ENCODE peak calls at places on chromosomes 4 and X, in seven cellular contexts. One of them, this sample, is unnamed.

GRCh38 chr4:154602404-154603020 is 9.9 kb downstream of the FGG start:
- DNase-seq in non-pigmented ciliary epithelial cell: no peak
- DNase-seq in activated T-cell treated with anti-CD3 and anti-CD28 coated beads for 1 hour: no peak
- DNase-seq in activated CD8-positive, alpha-beta memory T cell treated with anti-CD3 and anti-CD28 coated beads for 1 hour: no peak
- DNase-seq in IMR-90: no peak
- DNase-seq in HTR-8/SVneo: no peak
- DNase-seq in GM20000: no peak
- DNase-seq in this sample: no peak

GRCh38 chr4:188289531-188289930 is 150.3 kb downstream of the TRIML1 start:
- DNase-seq in non-pigmented ciliary epithelial cell: no peak
- DNase-seq in activated T-cell treated with anti-CD3 and anti-CD28 coated beads for 1 hour: no peak
- DNase-seq in activated CD8-positive, alpha-beta memory T cell treated with anti-CD3 and anti-CD28 coated beads for 1 hour: no peak
- DNase-seq in IMR-90: no peak
- DNase-seq in HTR-8/SVneo: no peak
- DNase-seq in GM20000: no peak
- DNase-seq in this sample: no peak

GRCh38 chr4:110682311-110682710 is 59.4 kb upstream of the PITX2 start:
- DNase-seq in non-pigmented ciliary epithelial cell: no peak
- DNase-seq in activated T-cell treated with anti-CD3 and anti-CD28 coated beads for 1 hour: no peak
- DNase-seq in activated CD8-positive, alpha-beta memory T cell treated with anti-CD3 and anti-CD28 coated beads for 1 hour: no peak
- DNase-seq in IMR-90: no peak
- DNase-seq in HTR-8/SVneo: no peak
- DNase-seq in GM20000: no peak
- DNase-seq in this sample: no peak

GRCh38 chr4:97950836-97951235 is 192.4 kb downstream of the STPG2 start:
- DNase-seq in non-pigmented ciliary epithelial cell: no peak
- DNase-seq in activated T-cell treated with anti-CD3 and anti-CD28 coated beads for 1 hour: no peak
- DNase-seq in activated CD8-positive, alpha-beta memory T cell treated with anti-CD3 and anti-CD28 coated beads for 1 hour: no peak
- DNase-seq in IMR-90: no peak
- DNase-seq in HTR-8/SVneo: no peak
- DNase-seq in GM20000: no peak
- DNase-seq in this sample: no peak

GRCh38 chr4:69750346-69750745 is 10.1 kb downstream of the SULT1B1 start:
- DNase-seq in non-pigmented ciliary epithelial cell: no peak
- DNase-seq in activated T-cell treated with anti-CD3 and anti-CD28 coated beads for 1 hour: no peak
- DNase-seq in activated CD8-positive, alpha-beta memory T cell treated with anti-CD3 and anti-CD28 coated beads for 1 hour: no peak
- DNase-seq in IMR-90: no peak
- DNase-seq in HTR-8/SVneo: no peak
- DNase-seq in GM20000: no peak
- DNase-seq in this sample: no peak

GRCh38 chr4:14184265-14184664 is 556.7 kb upstream of the BOD1L1 start:
- DNase-seq in non-pigmented ciliary epithelial cell: no peak
- DNase-seq in activated T-cell treated with anti-CD3 and anti-CD28 coated beads for 1 hour: no peak
- DNase-seq in activated CD8-positive, alpha-beta memory T cell treated with anti-CD3 and anti-CD28 coated beads for 1 hour: no peak
- DNase-seq in IMR-90: peak; percentile 16
- DNase-seq in HTR-8/SVneo: no peak
- DNase-seq in GM20000: no peak
- DNase-seq in this sample: no peak

GRCh38 chr4:118969359-118969758 is 80.7 kb downstream of the SYNPO2 start:
- DNase-seq in non-pigmented ciliary epithelial cell: no peak
- DNase-seq in activated T-cell treated with anti-CD3 and anti-CD28 coated beads for 1 hour: no peak
- DNase-seq in activated CD8-positive, alpha-beta memory T cell treated with anti-CD3 and anti-CD28 coated beads for 1 hour: no peak
- DNase-seq in IMR-90: peak; percentile 82
- DNase-seq in HTR-8/SVneo: peak; percentile 33
- DNase-seq in GM20000: no peak
- DNase-seq in this sample: no peak

GRCh38 chr4:26320159-26320452 is 708 bp upstream of the RBPJ start:
- DNase-seq in non-pigmented ciliary epithelial cell: no peak
- DNase-seq in activated T-cell treated with anti-CD3 and anti-CD28 coated beads for 1 hour: peak; percentile 26
- DNase-seq in activated CD8-positive, alpha-beta memory T cell treated with anti-CD3 and anti-CD28 coated beads for 1 hour: no peak
- DNase-seq in IMR-90: peak; percentile 28
- DNase-seq in HTR-8/SVneo: no peak
- DNase-seq in GM20000: peak; percentile 82
- DNase-seq in this sample: no peak

GRCh38 chr4:68865178-68865638 is 49.4 kb downstream of the UGT2B10 start:
- DNase-seq in non-pigmented ciliary epithelial cell: no peak
- DNase-seq in activated T-cell treated with anti-CD3 and anti-CD28 coated beads for 1 hour: no peak
- DNase-seq in activated CD8-positive, alpha-beta memory T cell treated with anti-CD3 and anti-CD28 coated beads for 1 hour: no peak
- DNase-seq in IMR-90: no peak
- DNase-seq in HTR-8/SVneo: no peak
- DNase-seq in GM20000: no peak
- DNase-seq in this sample: no peak

GRCh38 chr4:60744767-60745166 is 455.4 kb upstream of the ADGRL3 start:
- DNase-seq in non-pigmented ciliary epithelial cell: no peak
- DNase-seq in activated T-cell treated with anti-CD3 and anti-CD28 coated beads for 1 hour: no peak
- DNase-seq in activated CD8-positive, alpha-beta memory T cell treated with anti-CD3 and anti-CD28 coated beads for 1 hour: no peak
- DNase-seq in IMR-90: peak; percentile 45
- DNase-seq in HTR-8/SVneo: no peak
- DNase-seq in GM20000: no peak
- DNase-seq in this sample: no peak

GRCh38 chr4:145083891-145084640 is 13.9 kb downstream of the ANAPC10 start:
- DNase-seq in non-pigmented ciliary epithelial cell: peak; percentile 60
- DNase-seq in activated T-cell treated with anti-CD3 and anti-CD28 coated beads for 1 hour: no peak
- DNase-seq in activated CD8-positive, alpha-beta memory T cell treated with anti-CD3 and anti-CD28 coated beads for 1 hour: no peak
- DNase-seq in IMR-90: peak; percentile 47
- DNase-seq in HTR-8/SVneo: no peak
- DNase-seq in GM20000: no peak
- DNase-seq in this sample: no peak

GRCh38 chrX:47643926-47644325 is 6.4 kb downstream of the ELK1 start:
- DNase-seq in non-pigmented ciliary epithelial cell: no peak
- DNase-seq in activated T-cell treated with anti-CD3 and anti-CD28 coated beads for 1 hour: no peak
- DNase-seq in activated CD8-positive, alpha-beta memory T cell treated with anti-CD3 and anti-CD28 coated beads for 1 hour: no peak
- DNase-seq in IMR-90: peak; percentile 47
- DNase-seq in HTR-8/SVneo: no peak
- DNase-seq in GM20000: no peak
- DNase-seq in this sample: no peak

GRCh38 chr4:187393546-187394344 is 601.8 kb upstream of the ZFP42 start:
- DNase-seq in non-pigmented ciliary epithelial cell: no peak
- DNase-seq in activated T-cell treated with anti-CD3 and anti-CD28 coated beads for 1 hour: no peak
- DNase-seq in activated CD8-positive, alpha-beta memory T cell treated with anti-CD3 and anti-CD28 coated beads for 1 hour: no peak
- DNase-seq in IMR-90: peak; percentile 66
- DNase-seq in HTR-8/SVneo: no peak
- DNase-seq in GM20000: no peak
- DNase-seq in this sample: no peak

GRCh38 chr4:126223784-126224407 is 909.1 kb downstream of the FAT4 start:
- DNase-seq in non-pigmented ciliary epithelial cell: no peak
- DNase-seq in activated T-cell treated with anti-CD3 and anti-CD28 coated beads for 1 hour: no peak
- DNase-seq in activated CD8-positive, alpha-beta memory T cell treated with anti-CD3 and anti-CD28 coated beads for 1 hour: no peak
- DNase-seq in IMR-90: peak; percentile 23
- DNase-seq in HTR-8/SVneo: no peak
- DNase-seq in GM20000: no peak
- DNase-seq in this sample: no peak

GRCh38 chr4:106261980-106262379 is 54.0 kb downstream of the TBCK start:
- DNase-seq in non-pigmented ciliary epithelial cell: no peak
- DNase-seq in activated T-cell treated with anti-CD3 and anti-CD28 coated beads for 1 hour: no peak
- DNase-seq in activated CD8-positive, alpha-beta memory T cell treated with anti-CD3 and anti-CD28 coated beads for 1 hour: no peak
- DNase-seq in IMR-90: no peak
- DNase-seq in HTR-8/SVneo: no peak
- DNase-seq in GM20000: no peak
- DNase-seq in this sample: no peak

This sample was measured in stimulated activated CD8-positive, alpha-beta memory T cell treated with anti-CD3 and anti-CD28 coated beads, Interleukin-7, amount 100 ng/mL, for 1 hour.